ENCODE peak calls at places on chromosome 18, in nine cellular contexts. Q, K, B, Y, C, W, E, A and T are unnamed samples.

GRCh38 chr18:64333584-64333983 is 184.7 kb upstream of the LINC00305 start:
- DNase-seq in Q (no peak), K (no peak), B (no peak), Y (no peak), C (no peak), W (no peak), E (no peak), A (no peak), T (no peak)

GRCh38 chr18:44837491-44838185 is 156.9 kb downstream of the SETBP1 start:
- DNase-seq in Q (no peak), K (no peak), B (no peak), Y (peak; percentile 5), C (no peak), W (no peak), E (no peak), A (no peak), T (no peak)

GRCh38 chr18:49355028-49355427 is 105.4 kb downstream of the DYM start:
- DNase-seq in Q (no peak), K (no peak), B (no peak), Y (no peak), C (no peak), W (no peak), E (no peak), A (no peak), T (no peak)

GRCh38 chr18:23772327-23772920 is 83.2 kb downstream of the LAMA3 start:
- DNase-seq in Q (no peak), K (no peak), B (no peak), Y (no peak), C (no peak), W (no peak), E (no peak), A (no peak), T (no peak)

GRCh38 chr18:74388227-74388626 is 68.9 kb downstream of the DIPK1C start:
- DNase-seq in Q (no peak), K (no peak), B (no peak), Y (no peak), C (no peak), W (no peak), E (no peak), A (no peak), T (no peak)

GRCh38 chr18:58095251-58095650 is 51.2 kb downstream of the NEDD4L start:
- DNase-seq in Q (no peak), K (no peak), B (no peak), Y (no peak), C (no peak), W (no peak), E (no peak), A (no peak), T (no peak)

GRCh38 chr18:58544616-58545337 is 84.1 kb downstream of the ALPK2 start:
- DNase-seq in Q (no peak), K (no peak), B (peak; percentile 81), Y (no peak), C (no peak), W (no peak), E (no peak), A (no peak), T (peak; percentile 39)

GRCh38 chr18:24022141-24022540 is 7.6 kb downstream of the TTC39C start:
- DNase-seq in Q (peak; percentile 67), K (no peak), B (peak; percentile 61), Y (peak; percentile 46), C (no peak), W (no peak), E (no peak), A (no peak), T (no peak)

GRCh38 chr18:32386466-32386865 is 84.2 kb downstream of the GAREM1 start:
- DNase-seq in Q (no peak), K (no peak), B (no peak), Y (no peak), C (no peak), W (no peak), E (no peak), A (no peak), T (no peak)

GRCh38 chr18:32393407-32393806 is 77.3 kb downstream of the GAREM1 start:
- DNase-seq in Q (no peak), K (no peak), B (no peak), Y (no peak), C (no peak), W (no peak), E (no peak), A (no peak), T (no peak)

GRCh38 chr18:32389868-32390267 is 80.8 kb downstream of the GAREM1 start:
- DNase-seq in Q (no peak), K (no peak), B (no peak), Y (no peak), C (no peak), W (no peak), E (no peak), A (no peak), T (no peak)

GRCh38 chr18:32389191-32389590 is 81.5 kb downstream of the GAREM1 start:
- DNase-seq in Q (no peak), K (no peak), B (no peak), Y (no peak), C (no peak), W (no peak), E (no peak), A (no peak), T (no peak)

DNA sequence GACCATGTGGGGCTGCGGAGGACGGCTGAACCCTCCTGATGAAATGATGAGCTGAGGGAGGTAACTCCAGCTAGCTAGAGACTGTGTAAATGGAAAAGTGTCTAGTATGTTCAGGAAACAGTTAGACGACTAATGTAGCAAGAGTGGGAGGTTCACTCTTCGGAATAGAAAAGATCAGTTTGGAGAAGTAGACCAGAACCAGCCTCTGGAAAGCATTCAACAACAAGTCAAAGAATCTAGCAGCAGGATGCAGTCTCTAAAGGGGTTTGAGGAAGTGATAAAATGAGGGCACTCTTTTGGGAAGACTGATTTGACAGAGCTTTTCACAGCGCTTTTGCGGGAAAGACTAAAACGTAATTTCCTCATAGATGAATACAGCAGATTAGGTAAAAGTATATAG is 79.6 kb downstream of the GAREM1 start:
- DNase-seq in Q (no peak), K (no peak), B (no peak), Y (no peak), C (no peak), W (no peak), E (no peak), A (no peak), T (no peak)
- TF ChIP-seq CTCF in Q (no peak), K (no peak), B (no peak), Y (no peak), C (no peak), W (no peak), E (no peak), A (no peak), T (no peak)

GRCh38 chr18:70463085-70463484 is 174.2 kb downstream of the SOCS6 start:
- DNase-seq in Q (no peak), K (no peak), B (no peak), Y (no peak), C (no peak), W (no peak), E (no peak), A (no peak), T (no peak)

GRCh38 chr18:70462078-70462439 is 173.2 kb downstream of the SOCS6 start:
- DNase-seq in Q (no peak), K (no peak), B (no peak), Y (no peak), C (no peak), W (no peak), E (no peak), A (no peak), T (no peak)

GRCh38 chr18:70461323-70462077 is 172.7 kb downstream of the SOCS6 start:
- DNase-seq in Q (no peak), K (no peak), B (no peak), Y (no peak), C (no peak), W (no peak), E (no peak), A (no peak), T (no peak)

GRCh38 chr18:70468861-70469570 is 180.2 kb downstream of the SOCS6 start:
- DNase-seq in Q (no peak), K (no peak), B (no peak), Y (no peak), C (no peak), W (no peak), E (no peak), A (no peak), T (no peak)

DNA sequence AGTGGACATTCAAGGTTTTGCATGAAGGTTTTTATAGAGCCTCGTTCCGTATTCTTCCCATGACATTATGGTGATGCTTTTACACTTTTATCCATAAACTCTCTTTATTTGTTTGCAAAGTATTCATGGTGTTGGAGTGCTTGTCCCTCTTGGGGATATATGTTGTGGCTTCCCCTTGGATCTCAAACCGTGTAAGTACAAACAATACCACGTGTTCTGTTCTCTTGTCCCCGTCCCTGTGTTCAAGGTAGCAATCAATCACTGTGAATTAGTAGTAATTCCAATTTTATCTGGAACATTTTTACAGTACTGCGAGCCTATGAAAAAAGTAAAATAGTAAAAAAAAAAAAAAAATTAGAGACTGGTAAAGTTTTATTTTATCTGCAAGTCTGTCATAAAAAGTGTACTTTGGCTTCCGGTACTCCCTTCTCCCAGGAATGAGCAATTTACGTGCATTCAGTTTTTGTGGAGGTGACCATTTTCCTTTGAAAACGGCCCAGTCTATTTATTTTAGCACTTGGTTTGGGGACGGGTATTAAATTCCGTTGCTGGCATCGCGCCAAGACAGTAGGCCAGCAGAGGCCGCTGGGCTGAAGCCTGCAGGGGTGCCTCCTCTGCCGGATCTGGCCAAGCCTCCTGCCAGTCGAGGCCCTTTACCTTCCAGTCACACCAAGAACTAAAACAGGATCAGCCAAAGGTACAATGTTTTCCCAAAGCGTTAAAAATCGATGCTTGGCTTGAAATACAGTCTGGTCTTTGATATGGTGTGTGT is 175.7 kb downstream of the SOCS6 start:
- DNase-seq in Q (peak; percentile 75), K (peak; percentile 24), B (peak; percentile 59), Y (peak; percentile 54), C (peak; percentile 71), W (peak; percentile 77), E (peak; percentile 76), A (no peak), T (peak; percentile 64)
- TF ChIP-seq CTCF in Q (peak; percentile 65), K (peak; percentile 15), B (peak; percentile 15), Y (peak; percentile 66), C (peak; percentile 28), W (peak; percentile 29), E (no peak), A (no peak), T (peak; percentile 34)

DNA sequence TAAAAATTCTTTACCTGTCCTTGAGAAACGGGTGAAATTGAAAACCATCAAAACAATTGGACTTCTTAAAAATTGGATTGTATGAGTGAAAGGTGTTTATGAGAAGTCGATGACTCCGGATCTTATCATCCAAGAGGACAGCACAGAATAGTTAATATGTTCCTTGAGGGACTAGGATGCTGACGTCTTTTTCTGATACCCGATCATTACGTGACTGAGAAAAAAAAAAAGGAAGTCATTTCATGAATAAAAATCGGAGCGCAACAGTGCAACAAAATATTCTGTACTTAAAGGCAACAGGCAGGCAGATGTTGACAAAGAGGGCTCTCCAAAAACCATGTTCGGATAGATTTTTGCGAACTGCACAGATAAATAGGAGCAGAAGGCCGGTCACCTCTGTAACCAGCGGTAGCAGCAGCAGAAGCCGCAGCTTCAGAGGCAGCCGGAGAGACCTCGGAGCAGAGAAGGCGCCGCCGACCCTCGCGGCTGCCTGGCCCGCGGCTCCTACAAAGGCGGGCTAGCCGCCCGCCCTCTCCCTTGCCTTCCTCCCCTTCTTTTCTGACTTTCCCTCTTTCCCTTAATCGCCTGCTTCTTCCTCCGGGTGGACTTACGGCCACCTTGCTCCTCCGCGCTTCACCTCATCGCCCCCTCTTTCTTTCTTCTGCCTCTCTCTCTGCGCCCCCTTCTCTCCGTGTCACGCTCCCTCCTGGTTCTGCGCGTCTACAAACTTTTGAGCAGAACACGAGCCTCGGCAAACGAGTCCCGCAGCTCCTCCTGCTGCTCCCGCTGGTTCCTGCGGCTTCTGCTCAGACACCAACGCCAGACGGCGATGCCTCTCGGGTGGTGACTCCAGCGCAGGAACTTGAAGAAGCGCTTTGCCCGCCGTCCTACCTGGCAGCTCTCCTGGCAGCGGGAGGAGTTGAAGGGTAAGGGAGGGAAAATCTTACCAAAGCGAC is at the start of gene ADCYAP1:
- DNase-seq in Q (peak; percentile 19), K (no peak), B (no peak), Y (no peak), C (no peak), W (no peak), E (no peak), A (no peak), T (peak; percentile 26)
- TF ChIP-seq CTCF in Q (peak; percentile 24), K (no peak), B (no peak), Y (peak; percentile 33), C (no peak), W (no peak), E (no peak), A (no peak), T (no peak)

GRCh38 chr18:3852321-3852720 is 402.3 kb downstream of the TGIF1 start:
- DNase-seq in Q (no peak), K (no peak), B (no peak), Y (no peak), C (no peak), W (no peak), E (no peak), A (no peak), T (no peak)
- TF ChIP-seq CTCF in Q (no peak), K (no peak), B (no peak), Y (no peak), C (no peak), W (no peak), E (no peak), A (no peak), T (no peak)